ENCODE peak calls at places on chromosomes 1 and 21, in eight cellular contexts. Y is HL-60, D is fibroblast of pulmonary artery, S is ascending aorta, W is foreskin fibroblast, G is pancreas, X is body of pancreas, R is astrocyte. Q is an unnamed sample.

GRCh38 chr21:27564684-27565280 is 597.9 kb upstream of the ADAMTS5 start:
- DNase-seq in D (peak; percentile 75), W (peak; percentile 56), S (no peak), Y (no peak), G (peak; percentile 31), R (peak; percentile 20), X (peak; percentile 70), Q (peak; percentile 72)

GRCh38 chr21:41958886-41959563 is 5.2 kb upstream of the C2CD2 start:
- DNase-seq in S (peak; percentile 57), X (no peak), R (no peak), D (no peak), G (no peak), W (no peak), Y (no peak), Q (no peak)

GRCh38 chr1:211897011-211897410 is 66.4 kb upstream of the LPGAT1 start:
- DNase-seq in R (no peak), G (no peak), Y (no peak), D (no peak), X (no peak), S (no peak), W (no peak), Q (no peak)

GRCh38 chr1:11483581-11484320 is 4.8 kb downstream of the DISP3 start:
- DNase-seq in Y (no peak), W (no peak), S (no peak), D (no peak), G (no peak), X (no peak), R (no peak), Q (no peak)

GRCh38 chr1:5711079-5711478 is 281.1 kb downstream of the NPHP4 start:
- DNase-seq in W (no peak), Y (no peak), R (no peak), X (no peak), D (no peak), G (no peak), S (no peak), Q (no peak)

GRCh38 chr21:42685036-42685435 is 31.6 kb downstream of the PDE9A start:
- DNase-seq in D (no peak), X (no peak), R (no peak), W (no peak), S (no peak), Y (no peak), G (no peak), Q (no peak)

GRCh38 chr1:234250747-234251146 is 122.5 kb upstream of the COA6 start:
- DNase-seq in S (no peak), X (no peak), Y (no peak), D (no peak), R (no peak), G (no peak), W (no peak), Q (no peak)

GRCh38 chr1:154874465-154874864 is 4.4 kb upstream of the KCNN3 start:
- DNase-seq in S (no peak), G (no peak), X (no peak), Y (no peak), D (no peak), R (no peak), W (no peak), Q (no peak)

GRCh38 chr1:233631810-233632375 is 18.0 kb downstream of the KCNK1 start:
- DNase-seq in W (no peak), D (no peak), R (no peak), G (no peak), X (no peak), S (no peak), Y (no peak), Q (no peak)

GRCh38 chr1:202710070-202711025 is at the start of gene SYT2:
- DNase-seq in W (no peak), S (no peak), X (peak; percentile 55), G (peak; percentile 28), D (peak; percentile 18), Y (no peak), R (no peak), Q (no peak)

GRCh38 chr1:217017172-217017571 is 293.9 kb upstream of the ESRRG start:
- DNase-seq in R (no peak), Y (no peak), W (no peak), G (no peak), D (no peak), S (no peak), X (no peak), Q (no peak)

GRCh38 chr1:6251681-6252373 is 7.8 kb downstream of the HES3 start:
- DNase-seq in Y (no peak), S (no peak), G (no peak), D (no peak), R (no peak), X (no peak), W (no peak), Q (no peak)

GRCh38 chr1:219461891-219462528 is 150.9 kb downstream of the ZC3H11B start:
- DNase-seq in X (no peak), D (no peak), Y (no peak), S (no peak), R (no peak), W (no peak), G (no peak), Q (peak; percentile 36)

GRCh38 chr1:39151267-39151666 is 53.2 kb upstream of the MACF1 start:
- DNase-seq in D (no peak), W (no peak), G (no peak), R (no peak), S (no peak), X (no peak), Y (no peak), Q (no peak)

GRCh38 chr1:186079084-186079684 is 295.9 kb downstream of the TPR start:
- DNase-seq in W (no peak), R (no peak), S (no peak), X (no peak), G (no peak), Y (no peak), D (no peak), Q (no peak)

GRCh38 chr21:34670220-34670961 is 1.6 kb downstream of the CLIC6 start:
- DNase-seq in Y (no peak), X (no peak), G (no peak), D (no peak), R (no peak), W (no peak), S (no peak), Q (peak; percentile 10)

GRCh38 chr1:184633785-184634184 is 120.9 kb downstream of the EDEM3 start:
- DNase-seq in W (no peak), X (no peak), Y (no peak), R (no peak), G (no peak), S (no peak), D (no peak), Q (no peak)

GRCh38 chr1:48341221-48341620 is 118.7 kb downstream of the SLC5A9 start:
- DNase-seq in D (peak; percentile 56), S (no peak), X (no peak), W (no peak), Y (no peak), R (peak; percentile 41), G (no peak), Q (no peak)

GRCh38 chr21:17461582-17461981 is 51.3 kb upstream of the CXADR start:
- DNase-seq in W (peak; percentile 54), G (no peak), S (no peak), X (no peak), R (peak; percentile 22), D (peak; percentile 71), Y (no peak), Q (peak; percentile 81)

GRCh38 chr1:27299385-27300252 is 22.3 kb upstream of the TMEM222 start:
- DNase-seq in G (no peak), W (peak; percentile 100), X (peak; percentile 28), D (peak; percentile 98), S (no peak), R (peak; percentile 99), Y (no peak), Q (peak; percentile 99)
- H3K4me3 ChIP-seq in G (no peak overlapping the region), W (no peak overlapping the region), X (no peak overlapping the region), D (no peak overlapping the region), S (no peak overlapping the region), R (peak overlapping the region; percentile 30), Y (no peak overlapping the region), Q (no peak overlapping the region)

GRCh38 chr1:196361112-196361714 is 247.0 kb downstream of the KCNT2 start:
- DNase-seq in D (no peak), G (no peak), Y (no peak), X (no peak), R (peak; percentile 2), S (no peak), W (peak; percentile 10), Q (peak; percentile 58)

GRCh38 chr1:196357913-196358312 is 250.3 kb downstream of the KCNT2 start:
- DNase-seq in S (no peak), D (no peak), X (no peak), Y (no peak), R (no peak), G (no peak), W (no peak), Q (no peak)

GRCh38 chr1:196355206-196355786 is 252.9 kb downstream of the KCNT2 start:
- DNase-seq in G (no peak), S (no peak), W (peak; percentile 12), R (peak; percentile 8), Y (no peak), X (no peak), D (peak; percentile 69), Q (peak; percentile 42)
- TF ChIP-seq CTCF in G (peak; percentile 27), S (peak; percentile 18), W (peak; percentile 53), R (peak; percentile 57), Y (no peak), X (peak; percentile 24), D (peak; percentile 68), Q (peak; percentile 63)

GRCh38 chr1:21511579-21512522 is 2.6 kb downstream of the ALPL start:
- DNase-seq in G (no peak), D (peak; percentile 92), X (peak; percentile 34), W (peak; percentile 85), S (no peak), Y (no peak), R (peak; percentile 96), Q (peak; percentile 96)

GRCh38 chr1:21509351-21510112 is at the start of gene ALPL:
- DNase-seq in S (no peak), W (no peak), Y (no peak), R (no peak), D (no peak), X (no peak), G (no peak), Q (no peak)

GRCh38 chr1:21510885-21511578 is 1.8 kb downstream of the ALPL start:
- DNase-seq in W (no peak), R (no peak), Y (no peak), G (no peak), X (no peak), D (no peak), S (no peak), Q (no peak)

GRCh38 chr1:21508580-21509350 is 458 bp upstream of the ALPL start:
- DNase-seq in W (peak; percentile 17), S (no peak), R (no peak), D (peak; percentile 39), X (peak; percentile 81), G (peak; percentile 49), Y (peak; percentile 24), Q (peak; percentile 42)

DNA sequence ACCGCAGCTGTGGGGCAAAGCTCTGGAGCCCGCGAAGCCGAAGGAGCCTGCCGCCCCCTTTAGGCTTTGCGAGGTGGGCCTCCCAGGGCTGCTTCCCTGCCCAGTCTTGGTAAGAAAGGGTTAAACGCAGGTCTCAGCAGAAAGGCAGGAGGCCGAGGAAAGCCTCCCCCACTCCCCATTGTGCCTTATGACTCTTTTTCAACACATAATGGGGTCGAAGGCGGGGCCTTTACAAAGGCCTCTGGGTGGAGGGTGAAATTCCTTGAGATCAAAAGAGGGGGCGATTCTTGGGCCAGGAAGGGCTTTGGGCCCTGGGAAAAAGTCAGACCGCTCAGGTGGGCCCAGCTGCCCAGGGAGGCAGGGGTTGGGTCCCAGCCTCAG is 880 bp downstream of the ALPL start:
- DNase-seq in D (no peak), S (no peak), W (no peak), Y (no peak), R (no peak), G (no peak), X (no peak), Q (no peak)
- H3K4me3 ChIP-seq in D (no peak overlapping the region), S (no peak overlapping the region), W (no peak overlapping the region), Y (no peak overlapping the region), R (no peak overlapping the region), G (no peak overlapping the region), X (no peak overlapping the region), Q (peak overlapping the region; percentile 38)

GRCh38 chr1:155983191-155984023 is 5.1 kb upstream of the ARHGEF2 start:
- DNase-seq in G (no peak), Y (no peak), S (no peak), D (peak; percentile 98), R (peak; percentile 94), W (peak; percentile 95), X (no peak), Q (peak; percentile 99)
- TF ChIP-seq CTCF in G (no peak), Y (no peak), S (peak; percentile 27), D (peak; percentile 29), R (no peak), W (no peak), X (no peak), Q (peak; percentile 24)